ENCODE peak calls at places on chromosome 12, in six cellular contexts. One of them, this sample, is unnamed.

GRCh38 chr12:90152897-90153624 is 444.4 kb upstream of the ATP2B1 start:
- DNase-seq in OCI-LY7: no peak
- DNase-seq in heart right ventricle: no peak
- DNase-seq in endodermal cell: peak; percentile 72
- DNase-seq in H1: no peak
- DNase-seq in choroid plexus epithelial cell: peak; percentile 9
- DNase-seq in this sample: peak; percentile 4

GRCh38 chr12:45685680-45686079 is 43.8 kb upstream of the ARID2 start:
- DNase-seq in OCI-LY7: no peak
- DNase-seq in heart right ventricle: no peak
- DNase-seq in endodermal cell: no peak
- DNase-seq in H1: no peak
- DNase-seq in choroid plexus epithelial cell: no peak
- DNase-seq in this sample: no peak

GRCh38 chr12:6914246-6914947 is at the start of gene ENO2:
- DNase-seq in OCI-LY7: peak; percentile 75
- DNase-seq in heart right ventricle: peak; percentile 77
- DNase-seq in endodermal cell: peak; percentile 89
- DNase-seq in H1: peak; percentile 72
- DNase-seq in choroid plexus epithelial cell: peak; percentile 55
- DNase-seq in this sample: peak; percentile 52

GRCh38 chr12:113613414-113613813 is 141.7 kb upstream of the LHX5 start:
- DNase-seq in OCI-LY7: no peak
- DNase-seq in heart right ventricle: no peak
- DNase-seq in endodermal cell: no peak
- DNase-seq in H1: no peak
- DNase-seq in choroid plexus epithelial cell: no peak
- DNase-seq in this sample: no peak

GRCh38 chr12:110721570-110721969 is 21.1 kb downstream of the PPP1CC start:
- DNase-seq in OCI-LY7: no peak
- DNase-seq in heart right ventricle: no peak
- DNase-seq in endodermal cell: no peak
- DNase-seq in H1: no peak
- DNase-seq in choroid plexus epithelial cell: no peak
- DNase-seq in this sample: no peak

GRCh38 chr12:88944403-88944802 is 364.1 kb upstream of the KITLG start:
- DNase-seq in OCI-LY7: no peak
- DNase-seq in heart right ventricle: no peak
- DNase-seq in endodermal cell: no peak
- DNase-seq in H1: no peak
- DNase-seq in choroid plexus epithelial cell: peak; percentile 53
- DNase-seq in this sample: peak; percentile 67

GRCh38 chr12:10301103-10301502 is 6.6 kb upstream of the KLRD1 start:
- DNase-seq in OCI-LY7: no peak
- DNase-seq in heart right ventricle: no peak
- DNase-seq in endodermal cell: no peak
- DNase-seq in H1: no peak
- DNase-seq in choroid plexus epithelial cell: peak; percentile 59
- DNase-seq in this sample: no peak

GRCh38 chr12:93783827-93784226 is 106.7 kb downstream of the CRADD start:
- DNase-seq in OCI-LY7: no peak
- DNase-seq in heart right ventricle: no peak
- DNase-seq in endodermal cell: no peak
- DNase-seq in H1: no peak
- DNase-seq in choroid plexus epithelial cell: no peak
- DNase-seq in this sample: peak; percentile 28

GRCh38 chr12:106918746-106919145 is 37.0 kb upstream of the TMEM263 start:
- DNase-seq in OCI-LY7: peak; percentile 35
- DNase-seq in heart right ventricle: no peak
- DNase-seq in endodermal cell: peak; percentile 85
- DNase-seq in H1: no peak
- DNase-seq in choroid plexus epithelial cell: peak; percentile 59
- DNase-seq in this sample: peak; percentile 9

DNA sequence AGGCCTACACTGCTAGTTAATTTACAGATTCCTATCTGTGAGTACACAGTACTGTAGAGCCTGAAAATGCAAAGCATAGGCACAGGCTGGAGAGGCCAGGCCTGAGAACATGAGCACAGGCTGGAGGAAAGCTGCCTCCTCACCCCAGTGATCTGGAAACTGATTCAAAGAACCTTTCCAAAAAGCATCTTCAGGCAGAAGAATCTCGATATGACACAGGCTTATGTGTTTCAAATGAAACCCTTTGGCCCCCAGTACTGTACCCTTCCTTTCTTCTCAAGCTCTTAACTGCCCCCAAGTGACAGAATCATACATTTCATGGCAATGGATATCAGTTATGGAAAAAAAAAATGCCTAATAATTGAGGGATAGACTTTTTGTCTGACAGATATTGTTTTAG is 122.0 kb downstream of the KCNC2 start:
- DNase-seq in OCI-LY7: no peak
- DNase-seq in heart right ventricle: no peak
- DNase-seq in endodermal cell: peak; percentile 43
- DNase-seq in H1: no peak
- DNase-seq in choroid plexus epithelial cell: peak; percentile 18
- DNase-seq in this sample: peak; percentile 6
- TF ChIP-seq CTCF in OCI-LY7: peak; percentile 37
- TF ChIP-seq CTCF in heart right ventricle: no peak
- TF ChIP-seq CTCF in endodermal cell: peak; percentile 52
- TF ChIP-seq CTCF in H1: no peak
- TF ChIP-seq CTCF in choroid plexus epithelial cell: peak; percentile 14
- TF ChIP-seq CTCF in this sample: peak; percentile 6

GRCh38 chr12:130049666-130050065 is 112.6 kb upstream of the FZD10 start:
- DNase-seq in OCI-LY7: no peak
- DNase-seq in heart right ventricle: no peak
- DNase-seq in endodermal cell: peak; percentile 82
- DNase-seq in H1: no peak
- DNase-seq in choroid plexus epithelial cell: no peak
- DNase-seq in this sample: no peak
- TF ChIP-seq CTCF in OCI-LY7: no peak
- TF ChIP-seq CTCF in heart right ventricle: no peak
- TF ChIP-seq CTCF in endodermal cell: peak; percentile 61
- TF ChIP-seq CTCF in H1: peak; percentile 48
- TF ChIP-seq CTCF in choroid plexus epithelial cell: no peak
- TF ChIP-seq CTCF in this sample: no peak

DNA sequence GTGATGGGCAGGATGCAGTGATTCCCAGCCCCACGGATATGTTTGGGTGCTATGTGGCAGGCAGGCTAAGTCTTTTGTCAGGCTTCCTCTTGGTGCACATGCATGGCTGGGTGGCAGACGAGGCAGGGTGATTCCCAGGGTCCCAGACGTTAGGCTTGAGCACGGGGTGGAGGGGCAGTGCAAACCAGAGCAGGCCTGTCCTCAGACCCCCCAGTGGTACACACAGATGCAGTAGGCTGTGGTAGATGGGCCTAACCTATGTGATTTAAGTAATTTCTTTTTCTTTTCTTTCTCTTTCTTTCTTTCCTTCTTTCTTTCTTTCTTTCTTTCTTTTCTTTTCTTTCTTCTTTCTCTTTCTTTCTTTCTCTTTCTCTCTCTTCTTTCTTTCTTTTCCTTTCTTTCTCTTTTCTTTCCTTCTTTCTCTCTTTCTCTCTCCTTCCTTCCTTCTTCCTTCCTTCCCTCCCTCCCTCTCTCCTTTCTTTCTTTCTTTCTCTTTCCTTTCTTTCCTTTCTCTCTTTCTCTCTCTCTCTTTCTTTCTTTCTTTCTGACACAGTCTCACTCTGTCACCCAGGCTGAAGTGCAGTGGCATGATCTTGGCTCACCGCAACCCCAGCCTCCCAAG is 41.6 kb downstream of the PIK3C2G start:
- DNase-seq in OCI-LY7: no peak
- DNase-seq in heart right ventricle: no peak
- DNase-seq in endodermal cell: no peak
- DNase-seq in H1: no peak
- DNase-seq in choroid plexus epithelial cell: no peak
- DNase-seq in this sample: no peak
- TF ChIP-seq CTCF in OCI-LY7: no peak
- TF ChIP-seq CTCF in heart right ventricle: no peak
- TF ChIP-seq CTCF in endodermal cell: no peak
- TF ChIP-seq CTCF in H1: no peak
- TF ChIP-seq CTCF in choroid plexus epithelial cell: no peak
- TF ChIP-seq CTCF in this sample: no peak

DNA sequence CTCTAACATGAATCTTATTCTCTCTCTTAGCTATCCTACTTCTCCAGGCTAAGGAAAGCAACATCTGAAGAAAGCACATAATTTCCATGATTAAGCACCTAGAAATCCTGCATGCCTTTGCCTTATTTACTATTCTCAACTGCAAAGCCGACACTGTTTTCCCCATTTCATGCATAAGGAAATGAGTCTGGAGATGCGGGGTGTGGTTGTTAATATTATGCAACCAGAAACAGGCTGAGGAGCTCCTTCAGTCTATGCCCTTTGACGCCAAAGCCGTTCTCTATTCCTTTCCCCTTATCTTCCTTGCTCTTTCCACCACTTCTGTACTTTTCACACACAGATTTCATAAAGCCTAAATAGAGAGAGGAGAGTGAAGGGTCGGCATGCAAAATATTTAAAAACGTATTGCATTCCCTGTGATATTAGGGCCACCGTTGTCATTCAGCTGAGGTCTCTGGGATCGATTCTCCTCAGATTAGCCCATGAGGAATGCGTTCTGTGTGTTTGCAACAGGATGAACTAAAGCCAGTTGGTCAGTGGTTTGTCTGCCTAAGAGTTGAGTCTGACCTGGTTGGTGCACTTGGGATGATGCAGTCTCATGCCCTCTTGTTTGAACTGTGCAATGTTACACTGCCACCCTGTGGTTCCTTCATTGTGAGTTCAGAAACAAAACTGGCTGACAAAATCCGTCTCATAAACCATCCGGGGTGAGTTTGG is 53.1 kb upstream of the PLEKHG7 start:
- DNase-seq in OCI-LY7: peak; percentile 70
- DNase-seq in heart right ventricle: no peak
- DNase-seq in endodermal cell: peak; percentile 88
- DNase-seq in H1: peak; percentile 51
- DNase-seq in choroid plexus epithelial cell: peak; percentile 94
- DNase-seq in this sample: peak; percentile 91
- TF ChIP-seq CTCF in OCI-LY7: peak; percentile 89
- TF ChIP-seq CTCF in heart right ventricle: peak; percentile 69
- TF ChIP-seq CTCF in endodermal cell: peak; percentile 79
- TF ChIP-seq CTCF in H1: peak; percentile 14
- TF ChIP-seq CTCF in choroid plexus epithelial cell: peak; percentile 86
- TF ChIP-seq CTCF in this sample: peak; percentile 84

DNA sequence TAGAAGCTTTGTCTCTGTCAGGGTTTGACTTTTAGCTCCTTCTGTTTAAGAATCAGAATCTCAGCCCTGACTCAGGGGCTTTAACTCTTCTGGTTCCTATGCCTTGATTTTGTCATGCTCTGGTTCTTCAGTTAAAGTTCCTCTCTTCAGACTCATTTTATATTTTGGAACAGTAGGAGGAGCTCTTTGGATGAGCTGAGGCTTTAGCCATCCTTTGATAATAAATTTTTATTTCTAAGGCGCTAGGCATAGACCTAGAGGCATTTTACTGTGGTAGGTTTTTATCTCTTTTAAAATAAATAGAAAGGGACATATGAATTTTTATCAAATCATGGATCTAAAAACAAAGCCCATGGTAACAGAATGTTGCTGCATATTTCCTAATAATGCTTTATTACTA is 51.7 kb downstream of the ATP23 start:
- DNase-seq in OCI-LY7: no peak
- DNase-seq in heart right ventricle: no peak
- DNase-seq in endodermal cell: no peak
- DNase-seq in H1: no peak
- DNase-seq in choroid plexus epithelial cell: peak; percentile 24
- DNase-seq in this sample: peak; percentile 28
- TF ChIP-seq CTCF in OCI-LY7: no peak
- TF ChIP-seq CTCF in heart right ventricle: no peak
- TF ChIP-seq CTCF in endodermal cell: peak; percentile 53
- TF ChIP-seq CTCF in H1: no peak
- TF ChIP-seq CTCF in choroid plexus epithelial cell: peak; percentile 41
- TF ChIP-seq CTCF in this sample: peak; percentile 51

GRCh38 chr12:8034802-8035201 is 2.3 kb downstream of the FOXJ2 start:
- DNase-seq in OCI-LY7: no peak
- DNase-seq in heart right ventricle: no peak
- DNase-seq in endodermal cell: no peak
- DNase-seq in H1: no peak
- DNase-seq in choroid plexus epithelial cell: no peak
- DNase-seq in this sample: no peak

GRCh38 chr12:8030189-8030588 is 2.3 kb upstream of the FOXJ2 start:
- DNase-seq in OCI-LY7: no peak
- DNase-seq in heart right ventricle: no peak
- DNase-seq in endodermal cell: no peak
- DNase-seq in H1: no peak
- DNase-seq in choroid plexus epithelial cell: no peak
- DNase-seq in this sample: no peak

GRCh38 chr12:8031872-8032241 is 659 bp upstream of the FOXJ2 start:
- DNase-seq in OCI-LY7: no peak
- DNase-seq in heart right ventricle: no peak
- DNase-seq in endodermal cell: no peak
- DNase-seq in H1: no peak
- DNase-seq in choroid plexus epithelial cell: no peak
- DNase-seq in this sample: peak; percentile 23

GRCh38 chr12:8033153-8034044 is 883 bp downstream of the FOXJ2 start:
- DNase-seq in OCI-LY7: peak; percentile 34
- DNase-seq in heart right ventricle: peak; percentile 46
- DNase-seq in endodermal cell: peak; percentile 88
- DNase-seq in H1: no peak
- DNase-seq in choroid plexus epithelial cell: peak; percentile 29
- DNase-seq in this sample: peak; percentile 50

GRCh38 chr12:8032242-8033152 is at the start of gene FOXJ2:
- DNase-seq in OCI-LY7: peak; percentile 66
- DNase-seq in heart right ventricle: peak; percentile 87
- DNase-seq in endodermal cell: peak; percentile 93
- DNase-seq in H1: peak; percentile 82
- DNase-seq in choroid plexus epithelial cell: peak; percentile 73
- DNase-seq in this sample: peak; percentile 56
- TF ChIP-seq CTCF in OCI-LY7: peak; percentile 34
- TF ChIP-seq CTCF in heart right ventricle: no peak
- TF ChIP-seq CTCF in endodermal cell: peak; percentile 69
- TF ChIP-seq CTCF in H1: peak; percentile 11
- TF ChIP-seq CTCF in choroid plexus epithelial cell: peak; percentile 17
- TF ChIP-seq CTCF in this sample: no peak

This sample was measured in fibroblast of mammary gland.